ENCODE peak calls at places on chromosomes 1 and 21, in four cellular contexts. V is testis, F is nephron progenitor cell, I is heart right ventricle. N is an unnamed sample.

GRCh38 chr1:15830284-15830657 is 17.2 kb upstream of the SPEN start:
- DNase-seq in F (no peak), V (no peak), I (no peak), N (no peak)

GRCh38 chr1:36653850-36654249 is 171.1 kb upstream of the CSF3R start:
- DNase-seq in I (peak; percentile 46), F (no peak), V (peak; percentile 88), N (no peak)

GRCh38 chr1:246587606-246588005 is 21.4 kb downstream of the CNST start:
- DNase-seq in I (no peak), V (no peak), F (no peak), N (no peak)

GRCh38 chr1:68565923-68566322 is 69.0 kb upstream of the DEPDC1 start:
- DNase-seq in F (no peak), V (no peak), I (no peak), N (no peak)

GRCh38 chr1:165631403-165632151 is 543 bp downstream of the MGST3 start:
- DNase-seq in F (peak; percentile 59), I (peak; percentile 42), V (peak; percentile 62), N (peak; percentile 46)

GRCh38 chr21:34544032-34544496 is 32.1 kb upstream of the KCNE1 start:
- DNase-seq in V (peak; percentile 75), F (peak; percentile 22), I (no peak), N (peak; percentile 38)

GRCh38 chr1:246566808-246567154 is 525 bp downstream of the CNST start:
- DNase-seq in I (no peak), F (no peak), V (peak; percentile 55), N (no peak)

GRCh38 chr1:89727517-89728312 is 93.1 kb upstream of the LRRC8D start:
- DNase-seq in F (no peak), I (no peak), V (no peak), N (no peak)

GRCh38 chr1:226519135-226519534 is 29.4 kb upstream of the STUM start:
- DNase-seq in I (no peak), V (no peak), F (no peak), N (no peak)

GRCh38 chr1:116754203-116754977 is at the start of gene CD2:
- DNase-seq in F (no peak), V (no peak), I (no peak), N (no peak)

GRCh38 chr1:202173993-202174392 is 13.6 kb upstream of the PTPN7 start:
- DNase-seq in F (no peak), V (no peak), I (no peak), N (no peak)

GRCh38 chr1:231419738-231420298 is 2.3 kb downstream of the EGLN1 start:
- DNase-seq in V (no peak), F (no peak), I (no peak), N (no peak)

GRCh38 chr1:46517932-46518498 is 28.4 kb downstream of the DMBX1 start:
- DNase-seq in V (no peak), I (no peak), F (no peak), N (no peak)

GRCh38 chr1:23634518-23634839 is 57.1 kb upstream of the RPL11 start:
- DNase-seq in F (no peak), V (no peak), I (no peak), N (no peak)

GRCh38 chr1:15326691-15327530 is 79.9 kb downstream of the FHAD1 start:
- DNase-seq in V (no peak), F (peak; percentile 41), I (no peak), N (no peak)

GRCh38 chr21:27534211-27534610 is 567.3 kb upstream of the ADAMTS5 start:
- DNase-seq in F (no peak), I (no peak), V (no peak), N (no peak)

GRCh38 chr1:22471078-22471477 is 19.4 kb downstream of the ZBTB40 start:
- DNase-seq in V (peak; percentile 77), F (no peak), I (peak; percentile 33), N (no peak)

GRCh38 chr21:17343055-17343454 is 169.8 kb upstream of the CXADR start:
- DNase-seq in F (peak; percentile 42), V (no peak), I (no peak), N (peak; percentile 8)

GRCh38 chr1:7768583-7768982 is 2.5 kb upstream of the VAMP3 start:
- DNase-seq in V (no peak), I (no peak), F (no peak), N (no peak)

GRCh38 chr1:107530543-107530942 is 389.7 kb downstream of the NTNG1 start:
- DNase-seq in I (no peak), F (no peak), V (no peak), N (no peak)

GRCh38 chr1:173561263-173561662 is 41.6 kb downstream of the SLC9C2 start:
- DNase-seq in I (no peak), F (no peak), V (no peak), N (no peak)

GRCh38 chr1:185110145-185110544 is 46.6 kb downstream of the TRMT1L start:
- DNase-seq in F (no peak), V (no peak), I (no peak), N (no peak)

GRCh38 chr1:62689524-62689923 is 1.3 kb upstream of the DOCK7 start:
- DNase-seq in I (no peak), F (no peak), V (no peak), N (no peak)

DNA sequence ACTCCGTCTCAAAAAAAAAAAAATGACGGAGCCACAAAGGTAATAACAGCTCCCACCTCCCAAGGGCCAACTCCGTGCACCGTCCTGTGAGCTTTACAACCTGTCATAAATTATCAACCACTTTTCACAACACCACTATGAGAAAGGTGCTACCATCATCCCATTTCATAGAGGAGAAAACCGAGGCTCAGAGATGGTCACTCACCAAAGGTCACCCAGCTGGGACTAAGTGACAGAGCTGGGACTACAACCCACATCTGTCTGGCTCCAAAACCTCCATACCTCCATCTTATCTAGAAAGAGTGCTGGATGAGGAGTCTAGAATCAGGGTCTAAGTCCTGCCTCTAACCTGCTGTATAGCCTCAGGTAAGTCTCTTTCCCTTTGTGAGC is 43.6 kb upstream of the ECE1 start:
- DNase-seq in V (no peak), F (no peak), I (no peak), N (no peak)
- TF ChIP-seq CTCF in V (no peak), F (no peak), I (no peak), N (no peak)

GRCh38 chr1:59903136-59903754 is 23.3 kb downstream of the CYP2J2 start:
- DNase-seq in F (peak; percentile 24), V (peak; percentile 18), I (no peak), N (peak; percentile 23)
- TF ChIP-seq CTCF in F (peak; percentile 54), V (no peak), I (no peak), N (peak; percentile 65)

GRCh38 chr1:41813220-41813619 is 105.5 kb downstream of the HIVEP3 start:
- DNase-seq in I (no peak), V (no peak), F (no peak), N (no peak)

GRCh38 chr1:41813755-41814694 is 104.7 kb downstream of the HIVEP3 start:
- DNase-seq in F (no peak), V (no peak), I (peak; percentile 74), N (no peak)

GRCh38 chr1:41810446-41810845 is 108.3 kb downstream of the HIVEP3 start:
- DNase-seq in V (no peak), I (no peak), F (peak; percentile 80), N (peak; percentile 29)

GRCh38 chr1:41811051-41811795 is 107.5 kb downstream of the HIVEP3 start:
- DNase-seq in F (no peak), I (no peak), V (no peak), N (no peak)

GRCh38 chr1:41811978-41812852 is 106.5 kb downstream of the HIVEP3 start:
- DNase-seq in V (peak; percentile 71), F (peak; percentile 52), I (peak; percentile 54), N (peak; percentile 40)
- TF ChIP-seq CTCF in V (peak; percentile 26), F (peak; percentile 76), I (peak; percentile 30), N (peak; percentile 76)

DNA sequence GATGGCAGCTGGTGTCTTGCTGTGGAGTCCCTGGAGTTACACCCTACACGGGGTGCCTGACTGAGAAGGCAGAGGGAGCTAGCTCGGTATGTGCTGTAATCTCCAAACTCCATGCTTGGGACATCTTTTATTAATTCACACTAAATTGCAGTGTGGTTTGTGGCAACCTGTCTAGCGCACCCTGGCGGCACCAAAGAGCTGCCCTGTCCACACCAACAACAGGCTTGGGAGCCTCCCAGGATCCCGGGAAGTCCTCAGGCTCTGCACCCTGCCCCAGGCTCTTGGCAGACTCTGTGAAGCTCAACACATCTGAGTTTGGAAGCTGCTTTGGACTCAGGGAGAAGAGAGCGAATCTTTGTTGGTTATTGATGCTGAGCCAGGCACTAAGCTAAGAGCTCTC is 138.9 kb downstream of the IGSF21 start:
- DNase-seq in F (no peak), I (no peak), V (no peak), N (no peak)
- TF ChIP-seq CTCF in F (no peak), I (no peak), V (no peak), N (no peak)

GRCh38 chr1:214349781-214350180 is 68.8 kb downstream of the SMYD2 start:
- DNase-seq in I (no peak), F (no peak), V (no peak), N (no peak)

GRCh38 chr1:214352838-214353237 is 71.9 kb downstream of the SMYD2 start:
- DNase-seq in I (no peak), F (no peak), V (no peak), N (no peak)

GRCh38 chr1:214351551-214352277 is 70.8 kb downstream of the SMYD2 start:
- DNase-seq in I (no peak), F (no peak), V (no peak), N (no peak)

GRCh38 chr1:214349008-214349407 is 68.0 kb downstream of the SMYD2 start:
- DNase-seq in V (no peak), F (no peak), I (no peak), N (no peak)

GRCh38 chr1:214354440-214355148 is 73.6 kb downstream of the SMYD2 start:
- DNase-seq in V (no peak), I (no peak), F (no peak), N (no peak)
- TF ChIP-seq CTCF in V (no peak), I (no peak), F (no peak), N (no peak)

GRCh38 chr1:164617607-164618564 is 58.9 kb downstream of the PBX1 start:
- DNase-seq in I (no peak), F (peak; percentile 33), V (no peak), N (peak; percentile 17)
- TF ChIP-seq CTCF in I (no peak), F (peak; percentile 42), V (no peak), N (peak; percentile 67)

GRCh38 chr1:9292361-9293240 is at the start of gene SPSB1:
- DNase-seq in F (peak; percentile 75), V (peak; percentile 86), I (peak; percentile 75), N (peak; percentile 40)
- TF ChIP-seq CTCF in F (no peak), V (no peak), I (no peak), N (peak; percentile 12)

GRCh38 chr1:38152351-38153082 is 105.9 kb upstream of the POU3F1 start:
- DNase-seq in F (no peak), I (no peak), V (no peak), N (no peak)
- TF ChIP-seq CTCF in F (no peak), I (no peak), V (no peak), N (peak; percentile 41)